ENCODE peak calls at places on chromosome 20, in four cellular contexts. H, Z, L and O are unnamed samples. For H3K4me1, the result is how much of the 10 kb centered on the place peaks cover.

GRCh38 chr20:845226-845868 is 11.8 kb downstream of the FAM110A start:
- DNase-seq in H (no peak), Z (no peak), L (no peak), O (no peak)

GRCh38 chr20:12835999-12836398 is 172.8 kb upstream of the SPTLC3 start:
- DNase-seq in L (no peak), H (no peak), Z (no peak), O (no peak)

GRCh38 chr20:62378215-62378614 is 8.7 kb upstream of the RPS21 start:
- DNase-seq in L (no peak), H (no peak), Z (no peak), O (no peak)

GRCh38 chr20:45583502-45583901 is 4.4 kb upstream of the WFDC8 start:
- DNase-seq in Z (no peak), H (no peak), L (no peak), O (no peak)

GRCh38 chr20:41029150-41029872 is 689 bp downstream of the TOP1 start:
- DNase-seq in Z (no peak), L (peak), H (no peak), O (peak)

GRCh38 chr20:53265304-53265875 is 293.2 kb downstream of the TSHZ2 start:
- DNase-seq in H (no peak), Z (no peak), L (no peak), O (no peak)

GRCh38 chr20:3727333-3728035 is 5.0 kb upstream of the HSPA12B start:
- DNase-seq in H (no peak), Z (no peak), L (no peak), O (no peak)

GRCh38 chr20:55216525-55217242 is 741.3 kb downstream of the DOK5 start:
- DNase-seq in Z (no peak), H (no peak), L (no peak), O (no peak)

GRCh38 chr20:63312268-63312667 is 19.3 kb downstream of the COL20A1 start:
- DNase-seq in H (no peak), L (no peak), Z (no peak), O (no peak)

GRCh38 chr20:20454850-20455627 is 87.1 kb downstream of the INSM1 start:
- DNase-seq in Z (no peak), H (no peak), L (no peak), O (no peak)

GRCh38 chr20:63228786-63229185 is 6.9 kb upstream of the BIRC7 start:
- DNase-seq in Z (no peak), L (peak), H (no peak), O (no peak)

GRCh38 chr20:44734938-44735337 is 10.7 kb upstream of the KCNK15 start:
- DNase-seq in L (no peak), Z (no peak), H (no peak), O (no peak)

GRCh38 chr20:54668271-54669053 is 193.1 kb downstream of the DOK5 start:
- DNase-seq in L (peak), H (peak), Z (no peak), O (peak)

GRCh38 chr20:46757754-46758678 is 48.6 kb downstream of the SLC2A10 start:
- DNase-seq in Z (peak), L (peak), H (peak), O (peak)

GRCh38 chr20:44800398-44801046 is 9.8 kb downstream of the RIMS4 start:
- DNase-seq in Z (no peak), L (peak), H (peak), O (no peak)

GRCh38 chr20:38075161-38075998 is 41.8 kb downstream of the RPRD1B start:
- DNase-seq in H (peak), L (no peak), Z (no peak), O (no peak)

GRCh38 chr20:48153523-48153922 is 368.2 kb upstream of the SULF2 start:
- DNase-seq in Z (no peak), L (no peak), H (no peak), O (no peak)

GRCh38 chr20:44678247-44678646 is 26.7 kb upstream of the ADA start:
- DNase-seq in Z (no peak), H (no peak), L (no peak), O (no peak)

GRCh38 chr20:19252670-19253120 is 40.3 kb downstream of the SLC24A3 start:
- DNase-seq in Z (no peak), L (no peak), H (no peak), O (no peak)

GRCh38 chr20:53934421-53935352 is 135.7 kb downstream of the BCAS1 start:
- DNase-seq in Z (no peak), H (no peak), L (peak), O (peak)

GRCh38 chr20:19652591-19653026 is 105.4 kb upstream of the RIN2 start:
- DNase-seq in L (no peak), H (no peak), Z (peak), O (peak)

GRCh38 chr20:61701401-61701800 is 364.3 kb downstream of the TAF4 start:
- DNase-seq in H (no peak), L (no peak), Z (no peak), O (no peak)

GRCh38 chr20:4083103-4083864 is 67.9 kb upstream of the RNF24 start:
- DNase-seq in H (peak), L (no peak), Z (no peak), O (no peak)

GRCh38 chr20:41174782-41175181 is 37.4 kb downstream of the PLCG1 start:
- DNase-seq in H (no peak), Z (no peak), L (no peak), O (no peak)

GRCh38 chr20:58131111-58131510 is 97.3 kb downstream of the ANKRD60 start:
- DNase-seq in Z (no peak), H (no peak), L (no peak), O (no peak)

GRCh38 chr20:39822667-39823066 is 860.5 kb downstream of the DHX35 start:
- DNase-seq in Z (no peak), H (no peak), L (no peak), O (peak)

GRCh38 chr20:36336838-36337478 is 30.8 kb downstream of the DLGAP4 start:
- DNase-seq in Z (no peak), H (no peak), L (peak), O (no peak)

GRCh38 chr20:36336204-36336603 is 30.1 kb downstream of the DLGAP4 start:
- DNase-seq in Z (no peak), L (no peak), H (no peak), O (no peak)

GRCh38 chr20:36333841-36334240 is 27.7 kb downstream of the DLGAP4 start:
- DNase-seq in L (no peak), Z (no peak), H (no peak), O (no peak)

GRCh38 chr20:36334281-36335075 is 28.3 kb downstream of the DLGAP4 start:
- DNase-seq in H (no peak), L (no peak), Z (no peak), O (no peak)

DNA sequence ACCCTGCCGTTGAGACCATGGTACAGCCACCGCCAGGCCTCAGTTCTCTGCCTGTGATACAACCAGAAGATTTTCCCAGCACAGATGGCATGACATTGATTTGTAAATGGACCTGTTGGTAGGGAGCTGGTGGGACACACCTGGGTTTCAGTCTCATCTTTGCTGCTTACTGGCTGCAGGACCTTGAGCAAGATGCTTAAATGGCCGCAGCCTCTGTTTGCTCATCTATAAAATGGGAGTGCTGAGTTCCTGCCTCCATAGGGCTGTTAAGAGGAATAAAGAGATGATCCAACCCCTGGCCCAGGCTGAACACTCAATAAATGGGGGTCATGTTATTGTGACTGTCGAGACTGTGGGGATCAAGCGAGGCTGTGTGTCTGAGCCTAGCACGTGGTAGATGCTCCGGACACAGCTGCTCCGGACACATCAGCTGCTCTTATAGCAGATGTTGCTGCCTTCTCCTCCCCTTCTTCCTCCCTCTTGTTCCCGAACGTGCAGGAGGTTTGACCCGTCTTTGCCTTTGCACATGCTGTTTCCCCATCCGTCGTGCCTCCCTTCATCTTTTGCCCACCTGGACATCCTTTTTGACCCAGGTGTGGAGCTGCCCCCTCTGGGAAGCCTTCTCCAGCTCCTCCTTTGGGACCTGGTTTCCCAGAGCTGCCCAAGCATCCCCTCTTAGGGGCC is 29.2 kb downstream of the DLGAP4 start:
- DNase-seq in L (no peak), H (no peak), Z (no peak), O (no peak)
- H3K4me1 ChIP-seq in L (under half), H (under half), Z (under half), O (under half)

GRCh38 chr20:32820000-32820697 is 395 bp downstream of the MAPRE1 start:
- DNase-seq in H (peak), Z (no peak), L (peak), O (peak)

GRCh38 chr20:32823737-32824588 is 4.2 kb downstream of the MAPRE1 start:
- DNase-seq in L (no peak), H (peak), Z (no peak), O (no peak)

GRCh38 chr20:32822189-32822588 is 2.4 kb downstream of the MAPRE1 start:
- DNase-seq in Z (no peak), L (no peak), H (no peak), O (no peak)

GRCh38 chr20:32823078-32823477 is 3.3 kb downstream of the MAPRE1 start:
- DNase-seq in H (peak), Z (no peak), L (no peak), O (no peak)

DNA sequence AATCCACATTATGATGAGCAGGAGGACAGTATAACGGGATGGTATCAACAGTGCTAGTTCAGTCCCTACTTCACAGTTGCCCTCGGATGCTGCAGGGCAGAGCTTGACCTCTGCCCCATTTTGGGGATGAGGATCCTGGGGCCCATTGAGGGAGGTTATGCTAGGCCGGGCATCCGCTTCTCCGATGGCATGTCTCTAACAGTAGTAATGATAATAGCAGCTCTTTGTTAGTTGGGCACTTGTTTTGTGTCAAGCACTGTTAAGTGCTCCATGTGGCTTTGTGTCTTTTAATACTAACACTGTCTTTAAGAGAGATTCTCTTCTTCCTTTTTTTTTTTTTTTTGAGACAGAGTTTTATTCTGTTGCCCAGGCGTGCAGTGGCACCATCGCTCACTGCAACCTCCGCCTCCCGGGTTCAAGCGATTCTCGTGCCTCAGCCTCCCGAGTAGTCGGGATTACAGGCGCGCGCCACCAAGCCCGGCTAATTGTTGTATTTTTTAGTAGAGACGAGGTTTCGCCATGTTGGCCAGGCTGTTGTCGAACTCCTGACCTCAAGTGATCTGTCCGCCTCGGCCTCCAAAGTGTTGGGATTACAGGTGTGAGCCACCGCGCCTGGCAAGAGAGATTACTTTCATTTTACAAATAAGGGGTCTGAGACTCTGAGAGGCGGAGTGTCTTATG is 1.1 kb downstream of the MAPRE1 start:
- DNase-seq in L (no peak), H (no peak), Z (no peak), O (no peak)
- H2AFZ ChIP-seq in L (no peak), H (no peak), Z (no peak), O (no peak)

DNA sequence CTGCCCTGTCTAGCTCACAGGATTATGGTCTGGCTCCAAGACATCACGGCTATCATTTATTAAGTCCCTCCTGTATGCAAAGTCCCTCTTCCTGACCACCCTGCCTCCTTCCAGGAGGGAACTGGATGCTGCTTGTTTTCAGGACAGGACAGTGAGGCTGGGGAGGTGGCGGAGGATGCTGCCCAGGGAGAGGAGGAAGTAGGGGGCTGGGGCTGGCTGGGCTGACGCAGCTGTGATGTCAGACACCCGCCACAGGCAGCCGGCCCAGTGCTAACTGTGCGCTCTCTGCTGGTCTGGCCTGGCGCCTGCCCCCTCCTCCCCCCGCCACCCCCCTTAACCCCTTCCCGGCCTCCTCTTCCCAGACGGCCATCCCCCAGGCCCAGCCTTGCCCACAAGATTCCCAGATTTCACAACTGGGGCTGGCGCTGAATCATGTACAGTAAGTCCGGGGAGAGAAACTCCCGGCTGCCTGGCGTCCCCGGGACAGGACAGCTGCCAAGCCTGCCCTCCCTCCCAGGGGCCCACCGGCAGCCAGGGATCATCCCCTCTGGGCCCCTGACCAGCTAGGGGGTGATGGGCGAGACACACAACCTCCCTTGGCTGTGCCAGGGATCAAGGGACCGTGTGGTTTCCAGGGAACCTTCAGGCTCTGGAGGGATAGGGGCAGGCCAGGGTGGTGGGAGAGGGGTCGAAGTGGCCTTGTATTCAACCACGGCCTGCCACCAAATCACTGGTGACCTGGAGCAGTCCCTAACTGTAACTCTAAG is 118.1 kb downstream of the CEBPB start:
- DNase-seq in L (peak), H (peak), Z (no peak), O (peak)
- TF ChIP-seq MYC in L (no peak), H (peak), Z (no peak), O (no peak)

GRCh38 chr20:33827109-33827508 is 16.0 kb downstream of the CHMP4B start:
- DNase-seq in L (no peak), Z (no peak), H (no peak), O (no peak)
- H3K4me1 ChIP-seq in L (under half), Z (under half), H (half or more), O (under half)